ENCODE peak calls at places on chromosomes 3 and 15, in five cellular contexts. P is skeletal muscle cell, J is left cardiac atrium, R is adrenal gland, H is NCI-H1092 treated with DMSO at 0.1 percent for 48 hours. D is an unnamed sample.

GRCh38 chr3:37652851-37653250 is 208.8 kb upstream of the CTDSPL start:
- DNase-seq in P (no peak), J (peak), R (no peak), H (no peak), D (no peak)

GRCh38 chr3:197454014-197454413 is 101.8 kb downstream of the BDH1 start:
- DNase-seq in P (no peak), J (no peak), R (peak), H (no peak), D (no peak)

GRCh38 chr3:124826703-124827102 is 60.5 kb downstream of the ITGB5 start:
- DNase-seq in P (peak), J (no peak), R (peak), H (no peak), D (no peak)

GRCh38 chr3:169501080-169501479 is 162.4 kb downstream of the MECOM start:
- DNase-seq in P (no peak), J (no peak), R (no peak), H (no peak), D (no peak)

GRCh38 chr3:70309591-70309990 is 2.8 kb downstream of the MDFIC2 start:
- DNase-seq in P (no peak), J (no peak), R (no peak), H (no peak), D (no peak)

GRCh38 chr3:48966876-48967361 is 23.1 kb upstream of the P4HTM start:
- DNase-seq in P (no peak), J (no peak), R (peak), H (no peak), D (no peak)

GRCh38 chr3:37494206-37494605 is 319.8 kb upstream of the LRRFIP2 start:
- DNase-seq in P (no peak), J (no peak), R (peak), H (no peak), D (no peak)

GRCh38 chr15:48565560-48566482 is 79.7 kb downstream of the FBN1 start:
- DNase-seq in P (peak), J (no peak), R (no peak), H (no peak), D (no peak)

GRCh38 chr3:51354766-51355615 is 30.1 kb upstream of the MANF start:
- DNase-seq in P (no peak), J (no peak), R (no peak), H (no peak), D (no peak)